ENCODE peak calls at places on chromosomes 12 and 14, in five cellular contexts. G is stimulated activated CD8-positive, alpha-beta memory T cell treated with anti-CD3 and anti-CD28 coated beads, Interleukin-12 subunit alpha, Interleukin-12 subunit beta, amount 100 ng/mL, for 1 hour; W is ELR; M is stimulated activated CD4-positive, alpha-beta T cell treated with anti-CD3 and anti-CD28 coated beads, TNF-alpha, amount 100 ng/mL, for 1 hour; S is epithelial cell of esophagus. H is an unnamed sample.

GRCh38 chr12:131112016-131112415 is 158.3 kb downstream of the ADGRD1 start:
- DNase-seq in W (no peak), S (no peak), M (no peak), G (no peak), H (no peak)

GRCh38 chr12:110340706-110341105 is 59.7 kb downstream of the ATP2A2 start:
- DNase-seq in W (no peak), G (no peak), M (no peak), S (peak; percentile 90), H (no peak)

GRCh38 chr12:96197503-96198272 is 3.5 kb downstream of the ELK3 start:
- DNase-seq in W (peak; percentile 98), G (no peak), M (no peak), S (peak; percentile 98), H (no peak)

GRCh38 chr12:75781532-75782046 is 250.0 kb downstream of the PHLDA1 start:
- DNase-seq in W (peak; percentile 90), M (no peak), G (no peak), S (peak; percentile 92), H (no peak)

GRCh38 chr12:34292736-34293625 is 270.7 kb downstream of the ALG10 start:
- DNase-seq in S (no peak), M (no peak), G (no peak), W (no peak), H (no peak)

GRCh38 chr14:76690502-76691105 is 70.7 kb upstream of the VASH1 start:
- DNase-seq in G (no peak), S (no peak), M (no peak), W (no peak), H (no peak)

GRCh38 chr12:59055204-59055839 is 135.0 kb upstream of the LRIG3 start:
- DNase-seq in M (no peak), G (no peak), W (peak; percentile 90), S (peak; percentile 96), H (no peak)

GRCh38 chr14:85702937-85703336 is 173.0 kb downstream of the FLRT2 start:
- DNase-seq in G (no peak), S (peak; percentile 10), W (no peak), M (no peak), H (no peak)

H was measured in D721Med.